ENCODE peak calls at places on chromosomes 5 and 9, in nine cellular contexts. A, G, T, J, E, B, K, W and O are unnamed samples.

GRCh38 chr5:102903074-102903871 is 148.2 kb downstream of the PAM start:
- DNase-seq in A (no peak), G (no peak), T (peak; percentile 44), J (no peak), E (no peak), B (no peak), K (no peak), W (no peak), O (no peak)

GRCh38 chr5:151751593-151751992 is 6.8 kb downstream of the ATOX1 start:
- DNase-seq in A (no peak), G (no peak), T (no peak), J (no peak), E (no peak), B (no peak), K (no peak), W (no peak), O (no peak)

GRCh38 chr9:78521680-78522079 is 224.8 kb downstream of the PSAT1 start:
- DNase-seq in A (no peak), G (no peak), T (no peak), J (no peak), E (no peak), B (no peak), K (no peak), W (no peak), O (no peak)

GRCh38 chr5:96381526-96381925 is 51.5 kb downstream of the PCSK1 start:
- DNase-seq in A (no peak), G (no peak), T (no peak), J (no peak), E (no peak), B (no peak), K (peak; percentile 20), W (no peak), O (no peak)

GRCh38 chr5:113524927-113525326 is 11.4 kb downstream of the YTHDC2 start:
- DNase-seq in A (no peak), G (no peak), T (no peak), J (no peak), E (no peak), B (no peak), K (no peak), W (no peak), O (no peak)

GRCh38 chr9:15735083-15735974 is 182.5 kb downstream of the CCDC171 start:
- DNase-seq in A (no peak), G (no peak), T (peak; percentile 86), J (no peak), E (no peak), B (peak; percentile 95), K (no peak), W (no peak), O (no peak)

GRCh38 chr5:135391869-135392255 is 7.2 kb downstream of the MACROH2A1 start:
- DNase-seq in A (no peak), G (peak; percentile 66), T (no peak), J (no peak), E (no peak), B (no peak), K (no peak), W (peak; percentile 41), O (no peak)

GRCh38 chr5:9519537-9519936 is 26.3 kb downstream of the SEMA5A start:
- DNase-seq in A (peak; percentile 17), G (no peak), T (no peak), J (no peak), E (peak; percentile 77), B (peak; percentile 53), K (no peak), W (peak; percentile 16), O (peak; percentile 43)

GRCh38 chr9:114205171-114206015 is 50.1 kb downstream of the COL27A1 start:
- DNase-seq in A (no peak), G (peak; percentile 22), T (no peak), J (no peak), E (no peak), B (no peak), K (no peak), W (peak; percentile 70), O (no peak)

GRCh38 chr9:28887188-28887884 is 1314.1 kb upstream of the C9orf72 start:
- DNase-seq in A (no peak), G (no peak), T (no peak), J (no peak), E (no peak), B (no peak), K (no peak), W (no peak), O (no peak)
- H3K4me3 ChIP-seq in A (no peak overlapping the region), G (no peak overlapping the region), T (no peak overlapping the region), J (no peak overlapping the region), E (no peak overlapping the region), B (no peak overlapping the region), K (no peak overlapping the region), W (no peak overlapping the region), O (no peak overlapping the region)

DNA sequence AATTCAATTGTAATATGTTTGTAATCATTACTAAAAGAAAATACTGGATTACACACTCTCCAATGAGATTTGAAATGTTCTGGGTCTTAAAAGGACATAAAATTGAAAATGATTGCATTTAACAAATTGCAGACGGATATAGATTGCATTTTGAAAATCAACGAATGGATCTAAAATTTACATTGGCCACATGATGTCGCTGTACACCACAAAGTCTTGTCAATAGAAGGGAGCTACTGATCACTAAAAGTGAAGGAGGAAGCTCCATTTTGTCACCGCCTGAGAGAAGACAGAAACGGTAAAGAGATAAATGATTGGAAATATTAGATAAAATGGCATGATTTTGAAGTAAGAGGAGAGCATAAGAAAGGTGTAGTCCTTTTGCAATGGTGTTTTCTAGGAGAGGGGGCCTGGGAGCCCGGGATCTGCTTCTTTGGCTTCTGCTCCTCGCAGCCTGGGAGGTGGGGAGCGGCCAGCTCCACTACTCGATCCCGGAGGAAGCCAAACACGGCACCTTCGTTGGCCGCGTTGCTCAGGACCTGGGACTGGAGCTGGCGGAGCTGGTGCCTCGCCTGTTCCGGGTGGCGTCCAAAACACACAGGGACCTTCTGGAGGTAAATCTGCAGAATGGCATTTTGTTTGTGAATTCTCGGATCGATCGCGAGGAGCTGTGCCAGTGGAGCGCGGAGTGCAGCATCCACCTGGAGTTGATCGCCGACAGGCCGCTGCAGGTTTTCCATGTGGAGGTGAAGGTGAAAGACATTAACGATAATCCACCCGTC is at the start of gene PCDHA1:
- DNase-seq in A (no peak), G (peak; percentile 29), T (no peak), J (no peak), E (no peak), B (no peak), K (no peak), W (no peak), O (peak; percentile 14)
- H3K9me3 ChIP-seq in A (no peaks in the 10 kb centered on the region), G (peaks cover 57% of the 10 kb centered on the region), T (peaks cover 19% of the 10 kb centered on the region), J (peaks cover 81% of the 10 kb centered on the region), E (peaks cover 27% of the 10 kb centered on the region), B (peaks cover 77% of the 10 kb centered on the region), K (no peaks in the 10 kb centered on the region), W (peaks cover 22% of the 10 kb centered on the region), O (no peaks in the 10 kb centered on the region)

DNA sequence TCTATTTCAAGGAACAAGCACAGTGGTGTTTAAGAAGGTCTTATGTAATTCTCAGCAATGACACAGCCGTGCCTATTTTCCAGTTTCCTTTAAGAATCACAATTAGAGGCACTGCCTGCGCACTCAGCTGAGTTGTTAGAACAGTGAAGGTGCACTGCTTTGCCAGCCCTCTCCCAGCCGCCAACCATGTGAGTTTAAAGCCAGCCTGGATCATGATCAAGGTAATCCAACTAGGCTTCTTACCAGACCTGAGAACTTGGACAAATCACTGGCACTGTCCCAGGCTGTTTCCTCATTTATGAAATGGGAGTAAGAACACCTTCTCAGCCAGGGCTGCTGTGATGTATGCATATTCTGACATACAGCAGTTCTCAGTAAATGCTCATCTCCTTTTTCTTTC is 99.6 kb downstream of the ASTN2 start:
- DNase-seq in A (no peak), G (no peak), T (no peak), J (peak; percentile 63), E (no peak), B (no peak), K (no peak), W (peak; percentile 75), O (no peak)
- H3K4me3 ChIP-seq in A (no peak overlapping the region), G (no peak overlapping the region), T (no peak overlapping the region), J (no peak overlapping the region), E (no peak overlapping the region), B (no peak overlapping the region), K (no peak overlapping the region), W (no peak overlapping the region), O (no peak overlapping the region)

GRCh38 chr5:110823571-110823970 is 84.8 kb downstream of the SLC25A46 start:
- DNase-seq in A (no peak), G (no peak), T (no peak), J (no peak), E (no peak), B (no peak), K (no peak), W (no peak), O (no peak)

DNA sequence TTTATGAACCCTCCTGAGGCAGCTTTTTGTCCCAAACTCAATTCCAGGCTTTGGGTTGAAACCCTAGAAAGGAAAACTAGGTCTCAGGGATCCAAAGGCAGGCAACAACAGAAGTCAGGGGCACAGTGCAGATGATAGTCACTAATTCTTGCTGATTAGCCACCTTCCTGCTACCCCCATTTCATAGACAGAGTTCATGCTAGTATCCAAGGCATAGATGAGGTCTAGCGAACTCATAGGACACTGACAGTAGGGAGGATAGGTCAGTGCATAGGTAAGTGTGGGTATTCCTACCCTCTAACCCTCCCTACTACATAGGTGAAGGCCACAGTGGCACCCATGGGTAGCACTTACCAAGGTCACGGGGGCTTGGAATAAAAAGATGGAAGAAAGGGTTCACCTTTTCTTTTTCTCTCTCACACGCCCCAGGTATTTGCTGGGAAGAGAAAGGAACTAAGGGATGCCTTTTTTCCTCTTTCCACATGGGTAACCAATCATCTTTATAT is 86.2 kb downstream of the SLC25A46 start:
- DNase-seq in A (no peak), G (no peak), T (no peak), J (no peak), E (no peak), B (no peak), K (no peak), W (no peak), O (no peak)
- H3K9me3 ChIP-seq in A (no peaks in the 10 kb centered on the region), G (peaks cover 40% of the 10 kb centered on the region), T (peaks cover 16% of the 10 kb centered on the region), J (peaks cover 28% of the 10 kb centered on the region), E (peaks cover 2% of the 10 kb centered on the region), B (peaks cover 46% of the 10 kb centered on the region), K (no peaks in the 10 kb centered on the region), W (no peaks in the 10 kb centered on the region), O (no peaks in the 10 kb centered on the region)